ENCODE peak calls at places on chromosomes 6 and 20, in ten cellular contexts. H is Calu3, L is heart left ventricle, B is lower leg skin, K is RWPE1, Q is fibroblast of mammary gland, R is left ventricle myocardium inferior, I is MM.1S, G is HCT116, O is lung. P is an unnamed sample.
A peak's percentile ranks its signal among the peaks of the same experiment; 100 is the strongest.

GRCh38 chr6:12958052-12958706 is 241.6 kb downstream of the PHACTR1 start:
- DNase-seq in H (no peak), L (no peak), B (no peak), K (no peak), Q (no peak), R (no peak), I (no peak), G (no peak), O (no peak), P (no peak)

GRCh38 chr6:152973916-152974315 is 8.9 kb downstream of the FBXO5 start:
- DNase-seq in H (no peak), L (no peak), B (no peak), K (no peak), Q (no peak), R (no peak), I (no peak), G (no peak), O (no peak), P (no peak)

GRCh38 chr6:80594461-80594860 is 488.0 kb downstream of the BCKDHB start:
- DNase-seq in H (no peak), L (no peak), B (no peak), K (no peak), Q (no peak), R (no peak), I (no peak), G (no peak), O (no peak), P (no peak)

GRCh38 chr20:4666001-4666470 is 55.7 kb upstream of the PRND start:
- DNase-seq in H (no peak), L (no peak), B (no peak), K (peak; percentile 42), Q (peak; percentile 63), R (no peak), I (peak; percentile 75), G (no peak), O (no peak), P (peak; percentile 75)

GRCh38 chr6:129843573-129843972 is 17.5 kb downstream of the TMEM244 start:
- DNase-seq in H (no peak), L (no peak), B (no peak), K (no peak), Q (no peak), R (no peak), I (no peak), G (no peak), O (no peak), P (no peak)

GRCh38 chr6:168418151-168418551 is 22.8 kb upstream of the SMOC2 start:
- DNase-seq in H (no peak), L (no peak), B (no peak), K (no peak), Q (no peak), R (no peak), I (no peak), G (no peak), O (no peak), P (no peak)

GRCh38 chr6:36820700-36821580 is 18.3 kb downstream of the CPNE5 start:
- DNase-seq in H (no peak), L (no peak), B (no peak), K (no peak), Q (peak; percentile 53), R (no peak), I (no peak), G (no peak), O (no peak), P (no peak)

GRCh38 chr6:116229287-116229913 is 24.5 kb downstream of the TSPYL4 start:
- DNase-seq in H (no peak), L (peak; percentile 91), B (peak; percentile 91), K (peak; percentile 45), Q (peak; percentile 97), R (peak; percentile 89), I (no peak), G (peak; percentile 31), O (no peak), P (peak; percentile 26)

GRCh38 chr6:145621776-145622175 is 113.5 kb downstream of the EPM2A start:
- DNase-seq in H (no peak), L (no peak), B (no peak), K (no peak), Q (no peak), R (no peak), I (peak; percentile 38), G (no peak), O (no peak), P (no peak)

DNA sequence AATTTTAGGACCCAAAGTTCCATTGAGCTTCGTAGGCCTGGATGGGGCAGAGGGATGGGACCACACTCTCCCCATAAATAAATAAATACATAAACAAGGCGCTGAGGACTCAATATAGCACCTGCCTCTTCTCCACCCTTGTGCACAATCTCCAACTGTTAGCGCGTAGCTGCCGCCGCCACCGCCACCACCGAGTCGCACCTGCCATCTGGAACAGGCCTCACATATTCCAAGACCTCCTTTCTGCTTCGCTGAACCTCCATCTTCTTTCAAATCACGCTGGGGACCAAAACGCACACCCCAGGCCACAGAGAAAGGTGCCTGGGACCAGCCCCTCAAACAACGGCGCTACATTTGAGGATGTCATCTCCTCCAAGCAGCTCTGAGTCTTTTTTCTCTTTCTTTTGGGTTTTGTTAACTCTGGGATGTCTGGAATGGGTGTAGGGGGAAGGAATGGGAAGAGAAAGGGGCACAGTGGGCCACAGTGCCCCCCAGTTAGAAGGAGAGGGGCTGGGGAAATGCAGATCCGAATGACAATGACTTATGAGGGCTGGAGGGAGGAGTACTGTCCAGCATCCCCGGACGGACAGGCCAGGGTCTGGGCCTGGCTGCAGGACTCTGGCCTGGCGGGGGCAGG is 49.7 kb downstream of the NOL4L start:
- DNase-seq in H (no peak), L (peak; percentile 9), B (no peak), K (no peak), Q (no peak), R (no peak), I (no peak), G (no peak), O (no peak), P (peak; percentile 61)
- TF ChIP-seq CTCF in H (no peak), L (no peak), B (no peak), K (no peak), Q (no peak), R (no peak), I (no peak), G (no peak), O (no peak), P (no peak)

GRCh38 chr6:149567194-149567586 is 1.0 kb downstream of the GINM1 start:
- DNase-seq in H (no peak), L (no peak), B (no peak), K (no peak), Q (no peak), R (no peak), I (peak; percentile 24), G (no peak), O (no peak), P (peak; percentile 11)

GRCh38 chr6:149567846-149568585 is 1.8 kb downstream of the GINM1 start:
- DNase-seq in H (no peak), L (no peak), B (no peak), K (no peak), Q (no peak), R (no peak), I (no peak), G (no peak), O (no peak), P (no peak)

GRCh38 chr6:149565539-149566371 is 420 bp upstream of the GINM1 start:
- DNase-seq in H (peak; percentile 93), L (peak; percentile 93), B (peak; percentile 98), K (peak; percentile 98), Q (peak; percentile 92), R (peak; percentile 91), I (peak; percentile 86), G (peak; percentile 91), O (peak; percentile 96), P (peak; percentile 97)

GRCh38 chr6:149563928-149564325 is 2.2 kb upstream of the GINM1 start:
- DNase-seq in H (no peak), L (no peak), B (no peak), K (no peak), Q (no peak), R (no peak), I (no peak), G (no peak), O (no peak), P (no peak)

DNA sequence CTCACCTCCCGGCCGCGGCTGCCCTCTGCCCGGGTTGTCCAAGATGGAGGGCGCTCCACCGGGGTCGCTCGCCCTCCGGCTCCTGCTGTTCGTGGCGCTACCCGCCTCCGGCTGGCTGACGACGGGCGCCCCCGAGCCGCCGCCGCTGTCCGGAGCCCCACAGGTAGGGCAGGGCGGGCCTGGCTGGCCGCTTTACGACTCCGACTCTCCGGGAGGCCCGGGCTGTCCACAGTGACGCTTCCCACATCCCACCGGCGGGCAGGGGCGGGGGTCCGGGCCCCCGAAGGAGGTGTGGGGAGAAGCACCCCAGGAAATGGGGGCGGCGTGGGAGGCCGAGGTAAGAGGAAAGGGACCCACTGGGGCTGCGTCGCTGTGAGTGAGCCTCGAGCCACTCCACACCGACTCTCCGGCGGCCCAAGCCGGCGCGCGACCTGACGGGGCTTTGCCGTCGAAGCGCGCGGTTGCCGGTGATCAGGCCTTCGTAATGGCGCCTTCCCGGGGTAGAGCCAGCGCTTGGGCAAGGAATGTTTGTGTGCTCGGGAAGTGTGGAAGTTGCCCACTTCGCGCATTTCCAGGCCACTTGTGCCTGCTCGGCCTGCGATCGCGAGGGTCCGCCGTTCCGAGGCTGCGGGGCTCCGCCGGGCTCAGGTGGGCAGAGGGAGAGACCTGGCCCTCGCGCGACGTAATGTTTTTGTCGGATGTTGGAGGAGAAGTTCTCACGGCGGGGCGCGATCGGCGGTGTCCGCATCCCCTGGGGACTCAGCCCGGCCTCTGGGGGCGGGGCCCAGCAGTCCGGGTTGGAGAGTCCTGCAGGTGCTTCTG is at the start of gene GINM1:
- DNase-seq in H (peak; percentile 48), L (peak; percentile 54), B (peak; percentile 91), K (peak; percentile 52), Q (no peak), R (peak; percentile 53), I (peak; percentile 10), G (no peak), O (peak; percentile 41), P (peak; percentile 70)
- TF ChIP-seq CTCF in H (no peak), L (no peak), B (no peak), K (no peak), Q (no peak), R (no peak), I (no peak), G (no peak), O (no peak), P (no peak)

GRCh38 chr20:44966030-44966961 is at the start of gene STK4:
- DNase-seq in H (peak; percentile 98), L (peak; percentile 94), B (peak; percentile 98), K (peak; percentile 95), Q (peak; percentile 83), R (peak; percentile 95), I (peak; percentile 96), G (peak; percentile 86), O (peak; percentile 94), P (peak; percentile 95)
- TF ChIP-seq CTCF in H (peak; percentile 55), L (peak; percentile 50), B (peak; percentile 6), K (peak; percentile 80), Q (peak; percentile 33), R (peak; percentile 64), I (peak; percentile 62), G (peak; percentile 44), O (peak; percentile 60), P (no peak)

GRCh38 chr20:2340136-2340535 is 40.6 kb upstream of the TGM6 start:
- DNase-seq in H (no peak), L (no peak), B (no peak), K (no peak), Q (no peak), R (no peak), I (no peak), G (no peak), O (no peak), P (no peak)
- TF ChIP-seq CTCF in H (no peak), L (no peak), B (no peak), K (no peak), Q (no peak), R (no peak), I (no peak), G (peak; percentile 32), O (no peak), P (no peak)

P was measured in activated CD8-positive, alpha-beta T cell treated with anti-CD3 and anti-CD28 coated beads for 36 hours.